ENCODE peak calls at places on chromosomes 13 and 19, in six cellular contexts. X is spleen, Z is heart left ventricle, J is Peyer's patch, P is gastrocnemius medialis, H is ovary. V is an unnamed sample.

GRCh38 chr19:10730932-10731331 is 13.1 kb downstream of the DNM2 start:
- DNase-seq in X (peak; percentile 80), Z (no peak), J (no peak), P (no peak), H (no peak), V (no peak)

GRCh38 chr19:51354742-51355148 is 11.4 kb downstream of the ETFB start:
- DNase-seq in X (no peak), Z (no peak), J (no peak), P (no peak), H (no peak), V (peak; percentile 87)

GRCh38 chr19:4375620-4376228 is 24.6 kb downstream of the SH3GL1 start:
- DNase-seq in X (no peak), Z (no peak), J (peak; percentile 76), P (no peak), H (no peak), V (no peak)

GRCh38 chr13:79658333-79658975 is 177.5 kb downstream of the NDFIP2 start:
- DNase-seq in X (no peak), Z (no peak), J (no peak), P (peak; percentile 43), H (no peak), V (no peak)

GRCh38 chr19:43651758-43652545 is 12.3 kb upstream of the CADM4 start:
- DNase-seq in X (no peak), Z (no peak), J (peak; percentile 51), P (peak; percentile 43), H (peak; percentile 48), V (peak; percentile 74)

GRCh38 chr13:98834254-98834960 is 81.9 kb upstream of the SLC15A1 start:
- DNase-seq in X (no peak), Z (no peak), J (no peak), P (no peak), H (no peak), V (no peak)

GRCh38 chr13:49681837-49682236 is 9.4 kb downstream of the EBPL start:
- DNase-seq in X (no peak), Z (no peak), J (no peak), P (no peak), H (no peak), V (no peak)

GRCh38 chr13:23059173-23059572 is 121.6 kb upstream of the SGCG start:
- DNase-seq in X (no peak), Z (no peak), J (no peak), P (no peak), H (no peak), V (no peak)

GRCh38 chr19:6100284-6100915 is 9.9 kb downstream of the RFX2 start:
- DNase-seq in X (peak; percentile 87), Z (no peak), J (peak; percentile 25), P (no peak), H (no peak), V (peak; percentile 36)

GRCh38 chr19:11673608-11674041 is 65.1 kb downstream of the ZNF823 start:
- DNase-seq in X (peak; percentile 82), Z (peak; percentile 81), J (no peak), P (no peak), H (peak; percentile 78), V (peak; percentile 84)

GRCh38 chr13:48511621-48512232 is 21.2 kb downstream of the RCBTB2 start:
- DNase-seq in X (no peak), Z (no peak), J (no peak), P (no peak), H (peak; percentile 50), V (no peak)

GRCh38 chr13:110070511-110071120 is 236.3 kb downstream of the COL4A1 start:
- DNase-seq in X (no peak), Z (no peak), J (no peak), P (no peak), H (no peak), V (no peak)

GRCh38 chr13:39374741-39375189 is 228.2 kb downstream of the LHFPL6 start:
- DNase-seq in X (no peak), Z (no peak), J (no peak), P (no peak), H (no peak), V (no peak)

GRCh38 chr13:59269476-59269875 is 894.3 kb downstream of the DIAPH3 start:
- DNase-seq in X (no peak), Z (no peak), J (no peak), P (no peak), H (no peak), V (no peak)

GRCh38 chr19:40691421-40692211 is 1.2 kb upstream of the NUMBL start:
- DNase-seq in X (peak; percentile 81), Z (peak; percentile 59), J (peak; percentile 25), P (no peak), H (peak; percentile 68), V (no peak)

GRCh38 chr13:83449666-83450395 is 432.4 kb downstream of the SLITRK1 start:
- DNase-seq in X (no peak), Z (no peak), J (no peak), P (no peak), H (no peak), V (no peak)

GRCh38 chr13:48656621-48657020 is 2.9 kb downstream of the CYSLTR2 start:
- DNase-seq in X (no peak), Z (no peak), J (no peak), P (no peak), H (no peak), V (no peak)

GRCh38 chr19:38004505-38005223 is 97.7 kb downstream of the SIPA1L3 start:
- DNase-seq in X (no peak), Z (peak; percentile 81), J (peak; percentile 78), P (peak; percentile 82), H (peak; percentile 72), V (peak; percentile 81)

GRCh38 chr13:42798118-42798517 is 16.7 kb downstream of the FAM216B start:
- DNase-seq in X (no peak), Z (no peak), J (no peak), P (no peak), H (no peak), V (no peak)

GRCh38 chr13:38308736-38309135 is 40.9 kb upstream of the UFM1 start:
- DNase-seq in X (no peak), Z (no peak), J (no peak), P (no peak), H (no peak), V (no peak)

GRCh38 chr19:19436137-19436691 is 30.7 kb downstream of the GATAD2A start:
- DNase-seq in X (no peak), Z (peak; percentile 56), J (no peak), P (no peak), H (no peak), V (no peak)

GRCh38 chr19:8654591-8655339 is 24.3 kb downstream of the NFILZ start:
- DNase-seq in X (peak; percentile 90), Z (peak; percentile 78), J (no peak), P (no peak), H (peak; percentile 41), V (peak; percentile 58)

GRCh38 chr13:50244913-50245574 is 229.8 kb downstream of the KCNRG start:
- DNase-seq in X (no peak), Z (no peak), J (no peak), P (no peak), H (no peak), V (no peak)

DNA sequence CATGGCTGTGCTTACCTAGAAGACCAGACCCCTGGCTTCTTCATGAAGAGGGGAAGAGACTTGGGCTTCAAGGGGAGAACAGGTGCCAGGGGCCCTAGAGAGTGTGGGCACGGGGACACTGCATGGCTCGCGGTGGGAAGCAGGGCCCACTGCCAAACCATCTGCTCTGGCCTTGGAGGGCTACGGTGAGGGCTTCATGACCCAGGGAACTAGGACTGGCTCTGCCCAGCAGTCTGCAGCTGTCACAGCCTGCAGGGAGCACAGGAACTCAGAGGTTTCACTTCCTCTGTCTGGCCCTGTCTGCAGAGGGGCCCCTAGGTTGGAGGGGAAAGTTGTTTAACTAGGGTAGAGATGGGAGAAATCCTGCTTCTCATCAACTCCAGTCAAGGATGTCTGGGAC is 4.3 kb downstream of the ERCC1 start:
- DNase-seq in X (peak; percentile 86), Z (peak; percentile 61), J (peak; percentile 75), P (no peak), H (no peak), V (no peak)
- H3K36me3 ChIP-seq in X (peaks cover 37% of the 10 kb centered on the region), Z (peaks cover 68% of the 10 kb centered on the region), J (no peaks in the 10 kb centered on the region), P (peaks cover 48% of the 10 kb centered on the region), H (no peaks in the 10 kb centered on the region), V (no peaks in the 10 kb centered on the region)

DNA sequence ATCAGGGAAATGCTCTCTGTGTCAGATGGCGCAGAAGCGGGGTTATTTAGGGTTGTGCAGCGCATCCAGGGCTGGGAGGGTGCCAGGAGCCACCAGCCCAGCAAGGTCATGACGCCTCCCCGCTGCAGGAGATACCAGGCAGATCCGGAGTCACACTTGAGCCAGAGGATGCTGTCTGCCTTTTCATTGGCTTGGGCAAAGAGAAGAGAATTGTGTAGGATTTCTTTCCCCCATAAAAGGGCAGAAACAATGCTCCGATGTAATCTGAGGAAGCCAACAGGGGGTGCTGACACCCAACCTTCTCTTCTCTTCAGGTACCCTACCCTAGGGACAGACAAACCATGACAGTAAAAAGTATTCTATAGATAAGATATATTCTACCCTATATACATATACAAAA is 346.4 kb downstream of the TSHZ3 start:
- DNase-seq in X (no peak), Z (no peak), J (no peak), P (no peak), H (no peak), V (peak; percentile 78)
- TF ChIP-seq CTCF in X (no peak), Z (no peak), J (no peak), P (no peak), H (no peak), V (no peak)

DNA sequence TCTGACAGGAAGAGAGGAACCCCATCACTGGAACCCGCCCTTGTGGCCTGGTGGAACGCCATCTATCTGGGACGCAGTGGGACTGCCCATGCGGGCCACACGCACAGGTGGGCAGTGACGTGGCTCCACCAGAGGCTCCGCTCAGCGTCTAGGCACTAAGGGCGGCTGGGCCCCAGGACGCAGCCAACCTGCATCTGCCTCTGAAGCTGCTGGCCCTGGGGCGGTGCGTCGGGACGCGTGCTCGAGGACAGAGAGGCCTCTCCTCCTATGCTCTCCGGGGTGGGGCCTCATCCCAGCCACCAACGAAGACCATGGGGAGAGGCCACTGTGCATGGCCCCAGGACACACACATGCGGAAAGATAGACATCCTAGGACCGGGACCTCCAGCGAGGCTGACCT is 18.1 kb downstream of the IZUMO4 start:
- DNase-seq in X (no peak), Z (no peak), J (no peak), P (no peak), H (no peak), V (no peak)
- TF ChIP-seq POLR2A in X (no peak), Z (no peak), J (no peak), P (no peak), H (no peak), V (no peak)

DNA sequence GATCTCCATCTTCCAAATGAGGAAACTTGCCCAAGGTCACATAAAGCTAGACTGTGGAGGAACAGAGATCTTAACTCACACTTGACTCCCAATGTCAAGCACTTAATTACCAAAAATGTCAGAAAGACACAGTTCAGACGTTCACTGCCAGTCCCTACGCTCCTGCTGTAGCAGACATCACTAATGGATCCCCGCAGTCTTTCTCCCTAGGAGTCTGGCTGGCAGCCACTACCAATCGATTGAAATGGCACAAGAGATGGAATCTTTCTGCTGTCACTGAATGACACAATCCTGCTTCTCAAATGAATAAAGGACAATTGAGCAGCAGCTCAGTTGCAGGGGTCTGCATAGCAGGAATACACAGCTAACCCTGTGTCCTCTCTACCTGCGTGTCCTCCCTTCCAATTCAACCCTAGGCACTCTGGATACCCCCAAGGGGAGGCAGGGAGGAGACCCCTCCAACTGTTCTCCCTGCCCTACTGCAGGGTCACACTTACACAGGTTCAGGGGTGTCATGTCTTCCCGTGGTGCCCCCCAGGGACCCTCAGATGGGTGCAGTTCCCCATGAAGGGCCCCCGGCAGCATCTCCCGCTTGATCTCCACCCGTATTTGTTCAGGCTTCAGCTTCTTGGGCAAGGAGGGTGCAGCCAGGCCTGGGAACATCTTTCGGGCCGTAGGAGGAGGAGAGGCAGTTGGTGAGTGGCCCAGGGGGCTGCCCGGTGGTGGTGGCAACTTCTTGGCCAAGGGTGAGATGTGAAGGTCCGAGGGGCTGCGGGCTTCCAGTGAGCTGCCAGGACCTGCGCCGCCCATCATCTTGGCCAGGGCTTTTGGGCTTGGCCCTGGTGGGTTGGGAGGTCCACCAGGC is 7.9 kb upstream of the AKAP8L start:
- DNase-seq in X (no peak), Z (no peak), J (no peak), P (no peak), H (no peak), V (peak; percentile 52)
- H3K36me3 ChIP-seq in X (peaks cover 83% of the 10 kb centered on the region), Z (peaks cover 57% of the 10 kb centered on the region), J (no peaks in the 10 kb centered on the region), P (peaks cover 53% of the 10 kb centered on the region), H (no peaks in the 10 kb centered on the region), V (no peaks in the 10 kb centered on the region)